ENCODE peak calls at places on chromosomes 4 and X, in five cellular contexts. G is K562, N is HepG2, E is H1, I is GM12878. M is an unnamed sample.

GRCh38 chrX:13180807-13181206 is 136.4 kb upstream of the FAM9C start:
- DNase-seq in G (no peak), N (no peak), E (no peak), I (no peak), M (no peak)

GRCh38 chrX:21745756-21746155 is 12.2 kb downstream of the SMPX start:
- DNase-seq in G (peak; percentile 23), N (no peak), E (no peak), I (no peak), M (no peak)

GRCh38 chr4:42816189-42816588 is 76.3 kb upstream of the GRXCR1 start:
- DNase-seq in G (no peak), N (no peak), E (no peak), I (no peak), M (no peak)

GRCh38 chrX:72050011-72050410 is 81.7 kb downstream of the RTL5 start:
- DNase-seq in G (no peak), N (no peak), E (no peak), I (no peak), M (no peak)

GRCh38 chr4:105715692-105716278 is 7.2 kb downstream of the GSTCD start:
- DNase-seq in G (no peak), N (peak; percentile 28), E (no peak), I (no peak), M (peak; percentile 13)

GRCh38 chr4:41670982-41671381 is 77.5 kb downstream of the PHOX2B start:
- DNase-seq in G (no peak), N (no peak), E (no peak), I (no peak), M (no peak)

GRCh38 chrX:81414630-81415029 is 212.7 kb downstream of the SH3BGRL start:
- DNase-seq in G (no peak), N (no peak), E (no peak), I (no peak), M (no peak)

GRCh38 chrX:134886201-134886600 is 104.6 kb upstream of the SMIM10 start:
- DNase-seq in G (no peak), N (peak; percentile 29), E (no peak), I (no peak), M (peak; percentile 84)

GRCh38 chr4:6335040-6335590 is 65.5 kb downstream of the WFS1 start:
- DNase-seq in G (no peak), N (no peak), E (no peak), I (no peak), M (no peak)

GRCh38 chr4:138192113-138192512 is 50.0 kb downstream of the SLC7A11 start:
- DNase-seq in G (peak; percentile 13), N (peak; percentile 68), E (no peak), I (no peak), M (peak; percentile 84)

GRCh38 chr4:26624042-26624441 is 40.2 kb downstream of the TBC1D19 start:
- DNase-seq in G (no peak), N (no peak), E (no peak), I (no peak), M (no peak)

GRCh38 chr4:156111706-156112105 is 158.0 kb upstream of the CTSO start:
- DNase-seq in G (no peak), N (no peak), E (no peak), I (no peak), M (no peak)

GRCh38 chrX:72208126-72208525 is 26.6 kb downstream of the PIN4 start:
- DNase-seq in G (no peak), N (no peak), E (no peak), I (no peak), M (no peak)

GRCh38 chrX:112734250-112734649 is 54.5 kb upstream of the LHFPL1 start:
- DNase-seq in G (no peak), N (no peak), E (no peak), I (no peak), M (no peak)

GRCh38 chrX:111114806-111115205 is 18.8 kb downstream of the PAK3 start:
- DNase-seq in G (no peak), N (no peak), E (no peak), I (no peak), M (no peak)

GRCh38 chrX:153592966-153593688 is 5.8 kb downstream of the CCNQ start:
- DNase-seq in G (no peak), N (no peak), E (no peak), I (no peak), M (no peak)

GRCh38 chr4:82839624-82840023 is 41.0 kb upstream of the SCD5 start:
- DNase-seq in G (no peak), N (no peak), E (no peak), I (no peak), M (no peak)

GRCh38 chr4:14853186-14853946 is 148.9 kb upstream of the CPEB2 start:
- DNase-seq in G (no peak), N (no peak), E (no peak), I (no peak), M (no peak)

GRCh38 chr4:98203406-98204235 is 57.6 kb upstream of the RAP1GDS1 start:
- DNase-seq in G (no peak), N (no peak), E (no peak), I (peak; percentile 30), M (no peak)

GRCh38 chr4:19835429-19835828 is 416.3 kb upstream of the SLIT2 start:
- DNase-seq in G (no peak), N (no peak), E (no peak), I (no peak), M (no peak)

GRCh38 chrX:10390187-10390586 is 230.2 kb downstream of the MID1 start:
- DNase-seq in G (no peak), N (no peak), E (no peak), I (no peak), M (no peak)

GRCh38 chrX:39910651-39911050 is 187.1 kb downstream of the BCOR start:
- DNase-seq in G (no peak), N (no peak), E (no peak), I (no peak), M (no peak)

GRCh38 chr4:143357161-143357845 is 20.6 kb downstream of the GAB1 start:
- DNase-seq in G (no peak), N (no peak), E (no peak), I (no peak), M (no peak)

GRCh38 chr4:121411151-121411744 is 30.4 kb upstream of the QRFPR start:
- DNase-seq in G (no peak), N (no peak), E (no peak), I (no peak), M (no peak)

GRCh38 chrX:68462197-68462596 is 28.9 kb upstream of the OPHN1 start:
- DNase-seq in G (no peak), N (no peak), E (no peak), I (no peak), M (no peak)
- TF ChIP-seq CEBPB in G (no peak), N (no peak), E (no peak), I (no peak), M (no peak)

GRCh38 chr4:16083217-16084191 is at the start of gene PROM1:
- DNase-seq in G (no peak), N (peak; percentile 3), E (peak; percentile 76), I (no peak), M (peak; percentile 37)
- TF ChIP-seq EZH2 in G (no peak), N (no peak), E (no peak), I (no peak), M (no peak)

GRCh38 chr4:48974979-48975640 is 11.0 kb upstream of the CWH43 start:
- DNase-seq in G (no peak), N (no peak), E (no peak), I (no peak), M (no peak)
- TF ChIP-seq CEBPB in G (no peak), N (no peak), E (no peak), I (no peak), M (no peak)

GRCh38 chrX:48833531-48834138 is 1.8 kb downstream of the PCSK1N start:
- DNase-seq in G (no peak), N (peak; percentile 10), E (no peak), I (no peak), M (no peak)

GRCh38 chrX:48834383-48834709 is 1.1 kb downstream of the PCSK1N start:
- DNase-seq in G (no peak), N (no peak), E (no peak), I (no peak), M (no peak)

GRCh38 chrX:48831136-48831908 is 4.1 kb downstream of the PCSK1N start:
- DNase-seq in G (no peak), N (no peak), E (no peak), I (no peak), M (no peak)

GRCh38 chrX:48829016-48829735 is 2.9 kb downstream of the ERAS start:
- DNase-seq in G (no peak), N (no peak), E (no peak), I (no peak), M (no peak)

DNA sequence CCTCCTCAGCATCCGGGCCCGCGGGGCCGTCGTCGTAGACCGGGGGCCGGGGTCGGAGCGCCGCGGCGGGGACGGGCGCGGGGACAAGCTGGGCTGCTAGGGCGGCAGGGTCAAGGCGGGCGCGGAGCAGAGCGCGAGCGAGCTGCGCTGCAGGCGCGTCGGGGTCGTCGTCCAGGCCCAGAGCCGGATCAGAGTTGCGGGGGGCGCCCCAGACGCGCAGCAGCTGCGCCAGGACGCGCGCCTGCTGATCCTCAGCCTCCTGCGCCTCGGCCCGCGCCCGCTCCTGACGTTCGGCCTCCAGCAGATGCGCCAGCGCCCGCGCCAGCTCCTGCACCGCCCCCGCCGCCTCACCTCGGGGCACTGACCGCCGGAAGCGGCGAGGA is 3.5 kb downstream of the PCSK1N start:
- DNase-seq in G (no peak), N (no peak), E (peak; percentile 59), I (no peak), M (no peak)
- TF ChIP-seq EZH2 in G (no peak), N (no peak), E (peak; percentile 55), I (no peak), M (no peak)

GRCh38 chrX:136954930-136955329 is 74.4 kb upstream of the RBMX start:
- DNase-seq in G (no peak), N (peak; percentile 6), E (no peak), I (no peak), M (peak; percentile 0)
- TF ChIP-seq CEBPB in G (no peak), N (no peak), E (no peak), I (no peak), M (no peak)